ENCODE peak calls at places on chromosomes 6 and 20, in six cellular contexts. E, T, A, M, H and P are unnamed samples.

GRCh38 chr6:156347251-156348049 is 429.7 kb upstream of the ARID1B start:
- DNase-seq in E (no peak), T (no peak), A (no peak), M (no peak), H (no peak), P (no peak)

GRCh38 chr20:31605902-31606677 is 1.0 kb downstream of the ID1 start:
- DNase-seq in E (no peak), T (no peak), A (peak), M (no peak), H (peak), P (peak)

GRCh38 chr6:167331565-167331964 is 6.7 kb downstream of the TTLL2 start:
- DNase-seq in E (no peak), T (no peak), A (peak), M (no peak), H (no peak), P (no peak)

GRCh38 chr6:90870561-90870960 is 283.7 kb upstream of the MAP3K7 start:
- DNase-seq in E (no peak), T (no peak), A (no peak), M (no peak), H (no peak), P (no peak)

GRCh38 chr6:44456070-44456965 is 68.8 kb downstream of the CDC5L start:
- DNase-seq in E (peak), T (no peak), A (peak), M (no peak), H (peak), P (no peak)

GRCh38 chr20:48797275-48797825 is 30.4 kb downstream of the PREX1 start:
- DNase-seq in E (peak), T (no peak), A (no peak), M (no peak), H (no peak), P (no peak)

GRCh38 chr6:12356983-12357972 is 67.1 kb downstream of the EDN1 start:
- DNase-seq in E (peak), T (no peak), A (no peak), M (no peak), H (no peak), P (no peak)

GRCh38 chr6:121479486-121480098 is 44.1 kb downstream of the GJA1 start:
- DNase-seq in E (no peak), T (no peak), A (no peak), M (no peak), H (no peak), P (no peak)

GRCh38 chr6:44074383-44075136 is 52.7 kb downstream of the MRPL14 start:
- DNase-seq in E (peak), T (no peak), A (peak), M (no peak), H (peak), P (peak)

GRCh38 chr20:3818155-3819151 is 1.9 kb upstream of the AP5S1 start:
- DNase-seq in E (peak), T (no peak), A (peak), M (no peak), H (peak), P (peak)

GRCh38 chr6:12955996-12956395 is 239.4 kb downstream of the PHACTR1 start:
- DNase-seq in E (no peak), T (no peak), A (no peak), M (peak), H (no peak), P (no peak)

GRCh38 chr6:161139766-161140553 is 133.9 kb downstream of the AGPAT4 start:
- DNase-seq in E (no peak), T (no peak), A (peak), M (no peak), H (peak), P (peak)

GRCh38 chr6:56093776-56094175 is 153.6 kb downstream of the COL21A1 start:
- DNase-seq in E (no peak), T (no peak), A (no peak), M (no peak), H (no peak), P (no peak)

GRCh38 chr20:6008254-6008653 is 45.6 kb downstream of the LRRN4 start:
- DNase-seq in E (peak), T (no peak), A (peak), M (no peak), H (peak), P (peak)

GRCh38 chr6:33860706-33861474 is 57.1 kb upstream of the MLN start:
- DNase-seq in E (peak), T (no peak), A (no peak), M (no peak), H (no peak), P (no peak)

GRCh38 chr6:83514877-83515466 is 2.6 kb downstream of the PRSS35 start:
- DNase-seq in E (peak), T (no peak), A (no peak), M (no peak), H (peak), P (no peak)

GRCh38 chr6:125099211-125100017 is 54.2 kb upstream of the TPD52L1 start:
- DNase-seq in E (peak), T (peak), A (peak), M (peak), H (peak), P (peak)

GRCh38 chr20:39412091-39412490 is 449.9 kb downstream of the DHX35 start:
- DNase-seq in E (no peak), T (no peak), A (no peak), M (no peak), H (no peak), P (no peak)

GRCh38 chr6:80376411-80376810 is 269.9 kb downstream of the BCKDHB start:
- DNase-seq in E (no peak), T (no peak), A (no peak), M (no peak), H (no peak), P (no peak)

GRCh38 chr6:114007451-114007953 is 36.6 kb upstream of the HDAC2 start:
- DNase-seq in E (no peak), T (no peak), A (no peak), M (no peak), H (no peak), P (no peak)

GRCh38 chr20:17594443-17594842 is 24.6 kb downstream of the DSTN start:
- DNase-seq in E (peak), T (peak), A (peak), M (no peak), H (no peak), P (no peak)

GRCh38 chr6:21742238-21742660 is 148.7 kb downstream of the SOX4 start:
- DNase-seq in E (no peak), T (no peak), A (no peak), M (no peak), H (no peak), P (no peak)

GRCh38 chr6:106766201-106766600 is 136.8 kb downstream of the QRSL1 start:
- DNase-seq in E (no peak), T (no peak), A (no peak), M (no peak), H (no peak), P (no peak)

DNA sequence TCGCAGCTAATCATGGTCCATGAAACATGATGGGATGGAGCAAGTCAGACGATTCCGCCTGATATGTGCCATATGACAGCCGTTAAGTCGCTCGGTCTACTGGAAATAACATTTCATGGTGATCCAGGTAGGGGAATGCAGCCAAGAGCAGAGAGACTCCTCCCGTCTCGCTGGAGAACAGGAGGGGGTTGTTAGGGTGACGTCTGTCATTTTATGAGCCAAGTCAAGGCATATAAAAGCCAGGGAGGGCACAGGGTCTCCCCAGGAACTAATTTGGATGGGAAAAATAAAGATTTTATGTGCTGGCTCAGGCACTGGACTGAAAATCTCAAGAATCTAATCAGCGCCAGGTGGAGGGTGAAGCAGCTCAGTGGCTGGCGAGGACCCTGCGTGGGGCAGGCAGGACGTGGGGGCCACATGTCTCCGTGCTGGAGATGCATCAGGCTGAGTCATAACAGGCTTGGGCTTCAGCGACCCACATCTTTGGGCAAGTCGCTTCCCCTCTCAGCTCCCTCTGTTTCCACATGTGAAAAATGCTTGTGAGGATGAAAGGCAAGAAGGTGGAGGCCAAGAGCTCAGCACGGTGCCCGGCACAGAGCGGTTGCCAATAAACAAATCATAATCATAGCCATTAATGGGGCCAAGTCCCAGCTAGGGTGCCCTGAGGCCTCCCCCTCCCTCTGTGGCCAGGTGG is 234.6 kb downstream of the ANKRD60 start:
- DNase-seq in E (no peak), T (no peak), A (no peak), M (no peak), H (no peak), P (no peak)
- H3K27ac ChIP-seq in E (no peak), T (peak), A (no peak), M (no peak), H (no peak), P (no peak)

DNA sequence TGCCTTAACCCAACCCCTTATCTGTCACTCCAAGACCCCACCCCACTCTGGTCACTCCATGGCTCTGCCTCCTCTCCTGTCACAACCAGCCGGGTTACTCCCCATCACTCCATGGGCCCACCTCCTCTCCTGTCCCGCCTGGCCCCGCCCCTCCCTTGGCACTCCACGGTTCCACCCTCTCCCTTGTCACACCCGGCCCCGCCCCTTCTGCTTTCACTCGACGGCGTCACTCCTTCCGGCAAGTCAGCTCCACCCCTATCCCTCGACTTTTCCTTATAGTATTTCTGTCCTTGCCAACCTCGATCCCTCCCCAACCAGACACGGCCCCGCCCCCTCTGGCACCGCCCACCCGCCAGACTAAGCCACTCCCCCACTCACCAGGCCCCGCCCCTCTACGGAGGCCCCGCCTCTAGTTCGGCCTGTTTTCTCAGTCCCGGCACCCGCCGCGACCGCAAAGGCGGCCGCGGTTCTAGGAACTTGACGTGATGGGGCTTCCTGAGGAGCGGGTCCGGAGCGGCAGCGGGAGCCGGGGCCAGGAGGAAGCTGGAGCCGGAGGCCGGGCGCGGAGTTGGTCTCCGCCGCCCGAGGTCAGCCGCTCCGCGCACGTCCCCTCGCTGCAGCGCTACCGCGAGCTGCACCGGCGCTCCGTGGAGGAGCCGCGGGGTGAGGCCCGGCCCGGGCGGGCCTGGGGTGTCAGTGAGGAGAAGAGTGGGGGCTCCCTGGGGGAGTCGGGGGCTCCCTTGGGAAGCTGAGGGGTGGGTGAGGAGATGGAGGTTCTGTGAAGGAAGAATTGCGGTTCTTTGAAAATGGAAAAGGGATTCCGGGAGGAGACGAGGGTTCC is at the start of gene ACSS2:
- DNase-seq in E (peak), T (peak), A (peak), M (peak), H (peak), P (peak)
- TF ChIP-seq POLR2A in E (peak), T (peak), A (peak), M (no peak), H (no peak), P (peak)

DNA sequence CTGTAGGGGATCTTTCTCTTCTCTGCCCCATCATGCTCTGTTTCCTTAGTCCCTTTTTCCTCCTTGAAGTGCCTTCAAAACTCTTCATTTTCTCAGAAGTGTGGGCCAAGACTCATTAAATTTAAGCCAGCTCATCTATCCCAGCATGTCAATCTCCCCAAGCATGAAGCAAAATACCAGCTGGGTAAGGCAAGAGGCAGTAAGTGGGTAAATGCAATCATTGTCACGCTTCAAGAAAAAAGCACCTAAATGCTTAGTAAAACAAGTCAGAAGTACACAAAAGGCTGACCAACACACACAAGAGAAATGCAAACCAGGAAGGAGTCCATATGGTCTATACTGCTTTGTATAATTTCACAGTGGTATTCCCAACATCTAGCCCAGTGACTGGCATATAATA is 61.5 kb downstream of the COL12A1 start:
- DNase-seq in E (no peak), T (no peak), A (no peak), M (no peak), H (no peak), P (no peak)
- H3K27ac ChIP-seq in E (no peak), T (no peak), A (no peak), M (no peak), H (no peak), P (no peak)

GRCh38 chr6:39464067-39464466 is 141.6 kb upstream of the KCNK16 start:
- DNase-seq in E (no peak), T (no peak), A (no peak), M (no peak), H (no peak), P (no peak)
- TF ChIP-seq POLR2A in E (no peak), T (no peak), A (no peak), M (no peak), H (no peak), P (no peak)

DNA sequence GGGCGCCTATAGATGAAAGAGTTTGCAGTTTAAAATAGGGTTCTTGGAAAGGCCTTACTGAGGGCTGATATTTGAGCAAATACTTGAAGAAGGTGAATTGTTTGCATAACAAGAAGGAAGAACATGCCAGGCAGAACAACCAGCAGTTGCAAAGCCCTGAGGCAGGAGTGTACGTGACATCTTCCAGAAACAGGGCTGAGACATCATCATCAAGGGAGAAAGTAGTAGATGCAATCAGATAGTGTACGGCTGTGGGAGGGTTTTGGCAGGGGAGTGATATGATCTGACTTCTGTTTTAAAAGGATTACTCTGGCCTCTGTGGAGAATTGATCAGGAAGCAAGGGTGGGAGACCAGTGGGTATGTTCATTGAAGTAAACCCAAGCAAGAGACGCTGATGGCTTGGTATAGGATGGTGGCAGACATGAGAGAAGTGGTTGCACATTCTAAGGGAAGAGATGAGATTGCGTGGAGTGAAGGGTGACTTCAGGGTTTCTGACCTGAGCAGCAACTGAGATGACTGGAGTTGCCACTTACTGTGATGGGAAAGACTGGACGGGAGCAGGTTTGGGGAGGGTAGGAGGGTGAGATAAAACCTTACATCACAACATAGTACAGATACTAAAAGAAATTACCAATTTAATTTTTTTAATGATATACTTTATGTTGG is 28.8 kb downstream of the RIOK1 start:
- DNase-seq in E (no peak), T (peak), A (no peak), M (no peak), H (no peak), P (no peak)
- H3K27ac ChIP-seq in E (no peak), T (no peak), A (no peak), M (no peak), H (no peak), P (no peak)

DNA sequence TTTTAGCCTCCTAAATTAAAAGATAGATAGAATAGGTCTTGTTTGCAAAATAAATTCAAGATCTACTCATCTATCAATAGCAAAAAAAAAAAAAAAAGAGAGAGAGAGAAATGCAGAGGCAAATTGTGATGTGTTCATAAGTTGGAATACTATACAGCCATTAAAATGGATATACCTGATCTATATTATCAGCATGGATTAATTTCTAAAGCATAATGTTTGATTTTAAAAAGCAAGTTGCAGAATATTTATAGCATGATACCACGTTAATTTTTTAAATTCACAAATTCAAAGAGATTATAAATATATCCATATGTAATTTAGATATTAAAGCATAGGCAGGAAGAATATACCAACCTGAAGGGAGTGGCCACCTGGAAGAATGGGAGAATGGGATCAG is 114.9 kb upstream of the PTPRT start:
- DNase-seq in E (no peak), T (no peak), A (no peak), M (no peak), H (no peak), P (no peak)
- TF ChIP-seq POLR2A in E (no peak), T (no peak), A (no peak), M (no peak), H (no peak), P (no peak)

GRCh38 chr20:62551408-62552323 is 75.9 kb upstream of the GATA5 start:
- DNase-seq in E (no peak), T (no peak), A (no peak), M (no peak), H (no peak), P (no peak)
- H3K27ac ChIP-seq in E (no peak), T (no peak), A (no peak), M (no peak), H (no peak), P (no peak)